ENCODE peak calls at places on chromosome 21, in five cellular contexts. Y is fibroblast of gingiva; L is left colon; N is activated naive CD4-positive, alpha-beta T cell; H is NCI-H748 treated with DMSO at 0.1 percent for 48 hours. Z is an unnamed sample.

GRCh38 chr21:29938968-29939858 is 583 bp downstream of the GRIK1 start:
- DNase-seq in Y (peak), L (no peak), H (no peak), N (no peak), Z (no peak)

GRCh38 chr21:30718239-30718909 is at the start of gene KRTAP21-3:
- DNase-seq in Y (no peak), H (no peak), N (no peak), L (no peak), Z (no peak)

GRCh38 chr21:42388740-42389448 is 7.0 kb downstream of the TMPRSS3 start:
- DNase-seq in N (no peak), L (peak), Y (no peak), H (peak), Z (no peak)

GRCh38 chr21:35190201-35190701 is 141.1 kb upstream of the RUNX1 start:
- DNase-seq in Y (peak), N (no peak), L (no peak), H (no peak), Z (no peak)

GRCh38 chr21:42319851-42320602 is 4.8 kb upstream of the TFF3 start:
- DNase-seq in L (peak), H (no peak), N (no peak), Y (no peak), Z (no peak)

GRCh38 chr21:44291078-44291935 is 5.6 kb downstream of the AIRE start:
- DNase-seq in N (no peak), H (no peak), L (no peak), Y (no peak), Z (no peak)

GRCh38 chr21:44006656-44007055 is 5.5 kb upstream of the TRAPPC10 start:
- DNase-seq in H (no peak), Y (no peak), L (no peak), N (no peak), Z (no peak)

GRCh38 chr21:44443291-44443890 is 11.9 kb upstream of the LRRC3 start:
- DNase-seq in Y (no peak), L (peak), N (no peak), H (no peak), Z (no peak)

GRCh38 chr21:28636988-28637691 is 355.5 kb downstream of the LTN1 start:
- DNase-seq in H (no peak), N (no peak), L (no peak), Y (peak), Z (no peak)

GRCh38 chr21:42627527-42628289 is 25.7 kb upstream of the PDE9A start:
- DNase-seq in L (peak), N (no peak), H (no peak), Y (no peak), Z (no peak)

GRCh38 chr21:34885636-34886553 is 163.2 kb downstream of the RUNX1 start:
- DNase-seq in L (peak), Y (no peak), H (no peak), N (no peak), Z (peak)

GRCh38 chr21:42147386-42148020 is 71.4 kb upstream of the ABCG1 start:
- DNase-seq in H (no peak), Y (no peak), N (no peak), L (no peak), Z (no peak)

GRCh38 chr21:45434645-45435217 is 29.8 kb downstream of the COL18A1 start:
- DNase-seq in L (no peak), N (no peak), H (no peak), Y (no peak), Z (no peak)

Z was measured in transverse colon.